ENCODE peak calls at places on chromosomes 2 and 18, in four cellular contexts. K, B, Q and H are unnamed samples.

GRCh38 chr2:110716959-110717645 is 15.3 kb upstream of the ACOXL start:
- DNase-seq in K (no peak), B (no peak), Q (no peak), H (no peak)

GRCh38 chr2:11515441-11516071 is 18.3 kb upstream of the GREB1 start:
- DNase-seq in K (no peak), B (no peak), Q (no peak), H (no peak)

GRCh38 chr2:169743549-169743948 is 9.9 kb downstream of the KLHL23 start:
- DNase-seq in K (no peak), B (no peak), Q (no peak), H (peak; percentile 35)

GRCh38 chr2:218631837-218632236 is 24.1 kb downstream of the PLCD4 start:
- DNase-seq in K (no peak), B (no peak), Q (no peak), H (no peak)

GRCh38 chr2:10097352-10098148 is 17.3 kb upstream of the CYS1 start:
- DNase-seq in K (peak; percentile 69), B (peak; percentile 50), Q (no peak), H (peak; percentile 33)

GRCh38 chr18:59238385-59238784 is 18.4 kb downstream of the GRP start:
- DNase-seq in K (no peak), B (no peak), Q (no peak), H (no peak)

GRCh38 chr2:72744049-72744448 is 81.8 kb downstream of the EXOC6B start:
- DNase-seq in K (no peak), B (no peak), Q (peak; percentile 14), H (no peak)

GRCh38 chr2:58893645-58894336 is 652.7 kb upstream of the FANCL start:
- DNase-seq in K (no peak), B (no peak), Q (no peak), H (no peak)

GRCh38 chr2:200383380-200384110 is 77.1 kb downstream of the SPATS2L start:
- DNase-seq in K (no peak), B (peak; percentile 66), Q (peak; percentile 41), H (peak; percentile 81)

GRCh38 chr2:196068271-196069209 is at the start of gene DNAH7:
- DNase-seq in K (peak; percentile 91), B (peak; percentile 92), Q (peak; percentile 38), H (peak; percentile 82)